ENCODE peak calls at places on chromosomes 2 and 18, in seven cellular contexts. V is stimulated activated CD4-positive, alpha-beta T cell treated with anti-CD3 and anti-CD28 coated beads, TNF-alpha, amount 100 ng/mL, for 48 hours; E is activated naive CD4-positive, alpha-beta T cell treated with anti-CD3 and anti-CD28 coated beads, Interleukin-2, amount 50 U/mL, for 72 hours; X is RWPE2; K is activated CD4-positive, CD25-positive, alpha-beta regulatory T cell treated with anti-CD3 and anti-CD28 coated beads, Interleukin-2, amount 50 U/mL, for 16 hours; B is NCI-H1694; M is activated T-cell treated with anti-CD3 and anti-CD28 coated beads for 4 hours. I is an unnamed sample.

GRCh38 chr2:19261061-19261460 is 97.4 kb downstream of the OSR1 start:
- DNase-seq in V (no peak), E (no peak), X (no peak), K (no peak), B (no peak), M (no peak), I (no peak)

GRCh38 chr2:128323501-128323931 is 4.8 kb upstream of the HS6ST1 start:
- DNase-seq in V (no peak), E (no peak), X (no peak), K (no peak), B (no peak), M (no peak), I (no peak)

GRCh38 chr2:21627938-21628337 is 504.2 kb downstream of the TDRD15 start:
- DNase-seq in V (no peak), E (no peak), X (no peak), K (no peak), B (no peak), M (no peak), I (no peak)

GRCh38 chr2:23320058-23320457 is 64.9 kb upstream of the KLHL29 start:
- DNase-seq in V (no peak), E (no peak), X (no peak), K (no peak), B (no peak), M (no peak), I (no peak)

GRCh38 chr2:79660552-79660951 is 147.7 kb downstream of the CTNNA2 start:
- DNase-seq in V (no peak), E (no peak), X (no peak), K (no peak), B (no peak), M (no peak), I (no peak)

GRCh38 chr2:220506466-220506865 is 879.0 kb downstream of the SLC4A3 start:
- DNase-seq in V (no peak), E (no peak), X (no peak), K (no peak), B (no peak), M (no peak), I (no peak)

GRCh38 chr2:139694327-139694726 is 914.1 kb upstream of the NXPH2 start:
- DNase-seq in V (no peak), E (no peak), X (no peak), K (no peak), B (no peak), M (no peak), I (no peak)

GRCh38 chr18:79964330-79965118 is at the start of gene HSBP1L1:
- DNase-seq in V (peak), E (peak), X (no peak), K (peak), B (no peak), M (no peak), I (no peak)

GRCh38 chr18:48609820-48610815 is 71.3 kb downstream of the CTIF start:
- DNase-seq in V (no peak), E (no peak), X (no peak), K (no peak), B (no peak), M (no peak), I (no peak)

GRCh38 chr2:223026357-223027110 is 25.5 kb upstream of the KCNE4 start:
- DNase-seq in V (no peak), E (no peak), X (no peak), K (no peak), B (no peak), M (no peak), I (peak)

GRCh38 chr2:194706179-194706578 is 950.8 kb upstream of the SLC39A10 start:
- DNase-seq in V (no peak), E (no peak), X (no peak), K (no peak), B (no peak), M (no peak), I (no peak)

GRCh38 chr2:119753041-119753929 is 6.4 kb upstream of the PTPN4 start:
- DNase-seq in V (no peak), E (no peak), X (no peak), K (no peak), B (peak), M (no peak), I (peak)

GRCh38 chr18:22412502-22412901 is 5.2 kb downstream of the CTAGE1 start:
- DNase-seq in V (no peak), E (no peak), X (no peak), K (no peak), B (no peak), M (no peak), I (no peak)

GRCh38 chr2:186968277-186968676 is 119.3 kb upstream of the ZSWIM2 start:
- DNase-seq in V (no peak), E (no peak), X (no peak), K (no peak), B (no peak), M (no peak), I (no peak)

GRCh38 chr18:3164381-3164780 is 55.4 kb downstream of the MYOM1 start:
- DNase-seq in V (no peak), E (no peak), X (no peak), K (no peak), B (no peak), M (no peak), I (no peak)

GRCh38 chr2:209619782-209620181 is 151.8 kb upstream of the UNC80 start:
- DNase-seq in V (no peak), E (no peak), X (no peak), K (no peak), B (no peak), M (no peak), I (no peak)

GRCh38 chr18:59885579-59886163 is 14.1 kb upstream of the PMAIP1 start:
- DNase-seq in V (no peak), E (no peak), X (no peak), K (no peak), B (no peak), M (no peak), I (no peak)

GRCh38 chr2:26977012-26977411 is 6.6 kb downstream of the MAPRE3 start:
- DNase-seq in V (no peak), E (no peak), X (no peak), K (no peak), B (no peak), M (no peak), I (no peak)

GRCh38 chr2:111975053-111975552 is 76.7 kb downstream of the MERTK start:
- DNase-seq in V (no peak), E (no peak), X (peak), K (no peak), B (no peak), M (no peak), I (no peak)

GRCh38 chr2:112583497-112584133 is 794 bp upstream of the CHCHD5 start:
- DNase-seq in V (no peak), E (no peak), X (no peak), K (no peak), B (no peak), M (no peak), I (peak)

GRCh38 chr2:66494708-66495107 is 59.8 kb downstream of the MEIS1 start:
- DNase-seq in V (no peak), E (no peak), X (no peak), K (no peak), B (no peak), M (no peak), I (no peak)

GRCh38 chr2:203763425-203764272 is 57.2 kb downstream of the CD28 start:
- DNase-seq in V (peak), E (peak), X (no peak), K (peak), B (no peak), M (peak), I (no peak)